ENCODE peak calls at places on chromosomes 16 and 17, in four cellular contexts. K, E, N and W are unnamed samples.

GRCh38 chr17:52995127-52995526 is 827.6 kb upstream of the KIF2B start:
- DNase-seq in N (no peak), K (no peak), E (no peak), W (no peak)

GRCh38 chr17:75927286-75927922 is 13.4 kb downstream of the FBF1 start:
- DNase-seq in E (peak; percentile 52), K (no peak), N (peak; percentile 68), W (peak; percentile 46)

GRCh38 chr16:66935319-66936011 is at the start of gene CES2:
- DNase-seq in K (no peak), N (peak; percentile 31), E (peak; percentile 84), W (no peak)

GRCh38 chr17:76440722-76441362 is 12.1 kb downstream of the UBE2O start:
- DNase-seq in N (peak; percentile 46), K (no peak), E (no peak), W (no peak)

GRCh38 chr17:79775635-79776034 is 2.3 kb upstream of the CBX2 start:
- DNase-seq in N (no peak), K (no peak), E (no peak), W (no peak)

GRCh38 chr17:19897901-19898300 is 30.2 kb upstream of the ULK2 start:
- DNase-seq in E (no peak), K (no peak), N (no peak), W (peak; percentile 16)

GRCh38 chr16:88768041-88768876 is 16.8 kb downstream of the PIEZO1 start:
- DNase-seq in E (no peak), N (peak; percentile 79), K (no peak), W (no peak)

GRCh38 chr17:76266244-76266938 is 1.2 kb downstream of the UBALD2 start:
- DNase-seq in K (no peak), N (peak; percentile 41), E (peak; percentile 52), W (no peak)

GRCh38 chr16:1245452-1246005 is 5.0 kb downstream of the TPSAB1 start:
- DNase-seq in N (no peak), K (no peak), E (no peak), W (no peak)

GRCh38 chr17:76940738-76941350 is 72.6 kb downstream of the MGAT5B start:
- DNase-seq in N (no peak), E (peak; percentile 23), K (peak; percentile 39), W (no peak)

GRCh38 chr16:10600792-10601443 is 20.5 kb upstream of the EMP2 start:
- DNase-seq in N (no peak), K (no peak), E (no peak), W (no peak)

GRCh38 chr17:81866440-81867122 is 4.6 kb downstream of the ARHGDIA start:
- DNase-seq in N (peak; percentile 31), K (no peak), E (no peak), W (no peak)
- TF ChIP-seq FOSL1 in N (no peak), K (no peak), E (no peak), W (no peak)

GRCh38 chr17:58335779-58336455 is 7.3 kb upstream of the TSPOAP1 start:
- DNase-seq in E (peak; percentile 63), N (peak; percentile 89), K (no peak), W (no peak)
- H3K9ac ChIP-seq in E (peak overlapping the region; percentile 35), N (peak overlapping the region; percentile 96), K (no peak overlapping the region), W (no peak overlapping the region)

GRCh38 chr16:31052131-31052530 is 18.8 kb downstream of the STX4 start:
- DNase-seq in E (peak; percentile 45), K (no peak), N (peak; percentile 57), W (peak; percentile 72)
- H2AFZ ChIP-seq in E (no peak overlapping the region), K (no peak overlapping the region), N (no peak overlapping the region), W (no peak overlapping the region)

GRCh38 chr17:50863221-50863843 is 2.8 kb downstream of the TOB1 start:
- DNase-seq in E (peak; percentile 66), N (peak; percentile 63), K (no peak), W (peak; percentile 36)
- TF ChIP-seq FOSL1 in E (no peak), N (no peak), K (no peak), W (no peak)

GRCh38 chr17:49471769-49472168 is 23.3 kb upstream of the NGFR start:
- DNase-seq in N (no peak), E (no peak), K (no peak), W (no peak)

GRCh38 chr17:49471089-49471683 is 23.9 kb upstream of the NGFR start:
- DNase-seq in K (no peak), N (no peak), E (peak; percentile 16), W (no peak)

GRCh38 chr17:49468827-49469385 is 26.2 kb upstream of the NGFR start:
- DNase-seq in N (no peak), E (no peak), K (no peak), W (no peak)

GRCh38 chr17:49472527-49472926 is 22.6 kb upstream of the NGFR start:
- DNase-seq in K (no peak), N (no peak), E (no peak), W (no peak)

GRCh38 chr17:49469831-49470568 is 25.1 kb upstream of the NGFR start:
- DNase-seq in K (no peak), N (no peak), E (no peak), W (no peak)
- H3K9ac ChIP-seq in K (no peak overlapping the region), N (peak overlapping the region; percentile 18), E (no peak overlapping the region), W (no peak overlapping the region)

DNA sequence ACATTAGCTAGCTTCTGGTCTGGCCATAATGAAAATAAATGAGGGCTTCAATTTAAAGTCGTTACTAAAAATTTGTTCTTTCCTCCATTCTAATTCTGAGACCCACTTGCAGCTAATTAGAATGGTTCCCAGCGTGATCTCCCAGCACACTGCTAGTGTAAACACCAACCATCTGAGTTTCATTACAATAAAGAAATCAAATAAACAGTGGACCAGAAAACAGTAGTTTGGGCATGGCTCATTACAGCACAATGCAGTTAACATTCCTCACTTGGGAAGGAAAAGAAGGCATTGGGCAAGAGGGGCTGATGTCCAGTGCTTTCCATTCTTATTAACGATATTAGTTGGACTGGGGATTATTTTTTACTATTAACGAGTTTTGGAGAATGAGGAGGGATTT is 410.8 kb upstream of the SOX9 start:
- DNase-seq in E (no peak), N (no peak), K (no peak), W (no peak)
- H2AFZ ChIP-seq in E (no peak overlapping the region), N (no peak overlapping the region), K (no peak overlapping the region), W (no peak overlapping the region)

GRCh38 chr16:68412061-68412460 is 36.2 kb downstream of the SMPD3 start:
- DNase-seq in E (no peak), N (no peak), K (no peak), W (no peak)

GRCh38 chr16:68417711-68418301 is 30.5 kb downstream of the SMPD3 start:
- DNase-seq in E (no peak), K (no peak), N (peak; percentile 13), W (no peak)

GRCh38 chr16:68416057-68417046 is 32.0 kb downstream of the SMPD3 start:
- DNase-seq in E (no peak), K (no peak), N (no peak), W (no peak)

GRCh38 chr16:68411086-68411485 is 37.2 kb downstream of the SMPD3 start:
- DNase-seq in E (no peak), K (no peak), N (no peak), W (no peak)

DNA sequence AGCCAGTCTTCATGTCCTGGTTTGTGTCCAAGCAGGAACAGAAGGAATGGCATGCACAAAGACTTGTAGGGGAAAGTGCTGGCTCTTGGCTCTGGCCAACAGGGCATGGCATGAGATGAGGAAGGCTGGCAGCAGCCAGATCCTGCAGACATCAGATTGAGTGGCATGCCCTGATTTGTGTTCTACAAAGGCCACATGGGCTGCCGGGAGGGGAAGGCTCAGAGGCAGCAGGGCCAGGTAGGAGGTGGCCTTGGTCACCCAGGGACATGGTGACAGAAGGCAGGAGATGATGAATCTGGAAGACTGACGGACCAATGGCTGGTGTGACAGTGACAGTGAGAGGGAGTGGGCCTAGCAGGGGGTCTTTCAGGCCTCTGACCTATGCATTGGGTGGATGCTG is 33.7 kb downstream of the SMPD3 start:
- DNase-seq in N (no peak), K (no peak), E (no peak), W (no peak)
- TF ChIP-seq FOSL1 in N (no peak), K (no peak), E (no peak), W (no peak)

DNA sequence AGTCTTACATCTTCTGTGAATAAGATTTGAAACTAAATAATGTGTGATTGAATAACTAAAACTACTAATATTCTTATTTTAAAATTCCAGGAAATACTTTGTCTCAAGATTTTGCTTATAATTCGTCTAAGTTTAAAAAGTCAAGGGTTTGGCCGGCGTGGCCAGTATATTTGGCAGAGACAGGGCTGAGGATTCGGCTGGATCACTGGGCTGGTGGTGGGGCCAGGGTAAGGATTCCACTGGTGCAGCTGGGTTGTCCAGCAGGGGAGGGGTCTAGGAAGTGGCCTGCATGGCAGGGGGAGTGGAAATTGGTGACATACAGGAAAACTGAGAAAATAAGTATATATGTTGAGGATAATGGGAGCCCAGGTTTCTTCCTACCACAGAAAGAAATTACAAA is 75.7 kb downstream of the MYO1D start:
- DNase-seq in N (no peak), E (no peak), K (no peak), W (no peak)
- H3K9ac ChIP-seq in N (peak overlapping the region; percentile 41), E (no peak overlapping the region), K (no peak overlapping the region), W (no peak overlapping the region)